ENCODE peak calls at places on chromosomes 1 and 21, in ten cellular contexts. One of them, this sample, is unnamed.
A peak's percentile ranks its signal among the peaks of the same experiment; 100 is the strongest.

GRCh38 chr1:228007054-228007800 is 429 bp downstream of the WNT3A start:
- DNase-seq in COR-L47: no peak
- DNase-seq in ovary: no peak
- DNase-seq in mesothelial cell of epicardium: peak; percentile 40
- DNase-seq in bronchial epithelial cell: peak; percentile 23
- DNase-seq in activated naive CD4-positive, alpha-beta T cell treated with anti-CD3 and anti-CD28 coated beads, Interleukin-2, amount 50 U/mL, for 16 hours: no peak
- DNase-seq in NCI-H524 treated with DMSO at 0.1 percent for 48 hours: no peak
- DNase-seq in coronary artery: peak; percentile 54
- DNase-seq in activated gamma-delta T cell treated with Interleukin-2 at 50 U/mL for 16 hours: no peak
- DNase-seq in thoracic aorta: no peak
- DNase-seq in this sample: no peak

GRCh38 chr1:30329802-30330557 is 393.4 kb downstream of the MATN1 start:
- DNase-seq in COR-L47: no peak
- DNase-seq in ovary: no peak
- DNase-seq in mesothelial cell of epicardium: no peak
- DNase-seq in bronchial epithelial cell: no peak
- DNase-seq in activated naive CD4-positive, alpha-beta T cell treated with anti-CD3 and anti-CD28 coated beads, Interleukin-2, amount 50 U/mL, for 16 hours: no peak
- DNase-seq in NCI-H524 treated with DMSO at 0.1 percent for 48 hours: no peak
- DNase-seq in coronary artery: no peak
- DNase-seq in activated gamma-delta T cell treated with Interleukin-2 at 50 U/mL for 16 hours: no peak
- DNase-seq in thoracic aorta: no peak
- DNase-seq in this sample: no peak

GRCh38 chr1:5936126-5936525 is 56.1 kb downstream of the NPHP4 start:
- DNase-seq in COR-L47: no peak
- DNase-seq in ovary: no peak
- DNase-seq in mesothelial cell of epicardium: no peak
- DNase-seq in bronchial epithelial cell: no peak
- DNase-seq in activated naive CD4-positive, alpha-beta T cell treated with anti-CD3 and anti-CD28 coated beads, Interleukin-2, amount 50 U/mL, for 16 hours: no peak
- DNase-seq in NCI-H524 treated with DMSO at 0.1 percent for 48 hours: no peak
- DNase-seq in coronary artery: no peak
- DNase-seq in activated gamma-delta T cell treated with Interleukin-2 at 50 U/mL for 16 hours: no peak
- DNase-seq in thoracic aorta: no peak
- DNase-seq in this sample: no peak

GRCh38 chr1:235411489-235412486 is 44.6 kb downstream of the TBCE start:
- DNase-seq in COR-L47: no peak
- DNase-seq in ovary: no peak
- DNase-seq in mesothelial cell of epicardium: no peak
- DNase-seq in bronchial epithelial cell: no peak
- DNase-seq in activated naive CD4-positive, alpha-beta T cell treated with anti-CD3 and anti-CD28 coated beads, Interleukin-2, amount 50 U/mL, for 16 hours: no peak
- DNase-seq in NCI-H524 treated with DMSO at 0.1 percent for 48 hours: no peak
- DNase-seq in coronary artery: no peak
- DNase-seq in activated gamma-delta T cell treated with Interleukin-2 at 50 U/mL for 16 hours: no peak
- DNase-seq in thoracic aorta: no peak
- DNase-seq in this sample: peak; percentile 1

GRCh38 chr1:30034627-30035521 is 688.5 kb downstream of the MATN1 start:
- DNase-seq in COR-L47: peak; percentile 70
- DNase-seq in ovary: no peak
- DNase-seq in mesothelial cell of epicardium: peak; percentile 38
- DNase-seq in bronchial epithelial cell: no peak
- DNase-seq in activated naive CD4-positive, alpha-beta T cell treated with anti-CD3 and anti-CD28 coated beads, Interleukin-2, amount 50 U/mL, for 16 hours: no peak
- DNase-seq in NCI-H524 treated with DMSO at 0.1 percent for 48 hours: no peak
- DNase-seq in coronary artery: no peak
- DNase-seq in activated gamma-delta T cell treated with Interleukin-2 at 50 U/mL for 16 hours: no peak
- DNase-seq in thoracic aorta: no peak
- DNase-seq in this sample: no peak

GRCh38 chr1:185917646-185918045 is 183.5 kb downstream of the HMCN1 start:
- DNase-seq in COR-L47: no peak
- DNase-seq in ovary: no peak
- DNase-seq in mesothelial cell of epicardium: peak; percentile 42
- DNase-seq in bronchial epithelial cell: peak; percentile 29
- DNase-seq in activated naive CD4-positive, alpha-beta T cell treated with anti-CD3 and anti-CD28 coated beads, Interleukin-2, amount 50 U/mL, for 16 hours: no peak
- DNase-seq in NCI-H524 treated with DMSO at 0.1 percent for 48 hours: no peak
- DNase-seq in coronary artery: no peak
- DNase-seq in activated gamma-delta T cell treated with Interleukin-2 at 50 U/mL for 16 hours: no peak
- DNase-seq in thoracic aorta: no peak
- DNase-seq in this sample: no peak

GRCh38 chr1:109655624-109656519 is at the start of gene GSTM4:
- DNase-seq in COR-L47: peak; percentile 30
- DNase-seq in ovary: peak; percentile 93
- DNase-seq in mesothelial cell of epicardium: peak; percentile 77
- DNase-seq in bronchial epithelial cell: peak; percentile 25
- DNase-seq in activated naive CD4-positive, alpha-beta T cell treated with anti-CD3 and anti-CD28 coated beads, Interleukin-2, amount 50 U/mL, for 16 hours: peak; percentile 63
- DNase-seq in NCI-H524 treated with DMSO at 0.1 percent for 48 hours: peak; percentile 11
- DNase-seq in coronary artery: peak; percentile 95
- DNase-seq in activated gamma-delta T cell treated with Interleukin-2 at 50 U/mL for 16 hours: peak; percentile 62
- DNase-seq in thoracic aorta: peak; percentile 53
- DNase-seq in this sample: peak; percentile 55

GRCh38 chr21:45937721-45938452 is 43.7 kb upstream of the COL6A1 start:
- DNase-seq in COR-L47: no peak
- DNase-seq in ovary: no peak
- DNase-seq in mesothelial cell of epicardium: no peak
- DNase-seq in bronchial epithelial cell: no peak
- DNase-seq in activated naive CD4-positive, alpha-beta T cell treated with anti-CD3 and anti-CD28 coated beads, Interleukin-2, amount 50 U/mL, for 16 hours: no peak
- DNase-seq in NCI-H524 treated with DMSO at 0.1 percent for 48 hours: peak; percentile 88
- DNase-seq in coronary artery: no peak
- DNase-seq in activated gamma-delta T cell treated with Interleukin-2 at 50 U/mL for 16 hours: no peak
- DNase-seq in thoracic aorta: no peak
- DNase-seq in this sample: no peak

GRCh38 chr1:41672173-41672572 is 187.7 kb upstream of the EDN2 start:
- DNase-seq in COR-L47: no peak
- DNase-seq in ovary: no peak
- DNase-seq in mesothelial cell of epicardium: peak; percentile 51
- DNase-seq in bronchial epithelial cell: peak; percentile 89
- DNase-seq in activated naive CD4-positive, alpha-beta T cell treated with anti-CD3 and anti-CD28 coated beads, Interleukin-2, amount 50 U/mL, for 16 hours: no peak
- DNase-seq in NCI-H524 treated with DMSO at 0.1 percent for 48 hours: no peak
- DNase-seq in coronary artery: no peak
- DNase-seq in activated gamma-delta T cell treated with Interleukin-2 at 50 U/mL for 16 hours: no peak
- DNase-seq in thoracic aorta: no peak
- DNase-seq in this sample: no peak

GRCh38 chr1:12745992-12746323 is at the start of gene CFAP107:
- DNase-seq in COR-L47: no peak
- DNase-seq in ovary: no peak
- DNase-seq in mesothelial cell of epicardium: no peak
- DNase-seq in bronchial epithelial cell: no peak
- DNase-seq in activated naive CD4-positive, alpha-beta T cell treated with anti-CD3 and anti-CD28 coated beads, Interleukin-2, amount 50 U/mL, for 16 hours: no peak
- DNase-seq in NCI-H524 treated with DMSO at 0.1 percent for 48 hours: no peak
- DNase-seq in coronary artery: no peak
- DNase-seq in activated gamma-delta T cell treated with Interleukin-2 at 50 U/mL for 16 hours: no peak
- DNase-seq in thoracic aorta: no peak
- DNase-seq in this sample: no peak

GRCh38 chr1:62981434-62981833 is 197.5 kb downstream of the ATG4C start:
- DNase-seq in COR-L47: no peak
- DNase-seq in ovary: no peak
- DNase-seq in mesothelial cell of epicardium: no peak
- DNase-seq in bronchial epithelial cell: no peak
- DNase-seq in activated naive CD4-positive, alpha-beta T cell treated with anti-CD3 and anti-CD28 coated beads, Interleukin-2, amount 50 U/mL, for 16 hours: no peak
- DNase-seq in NCI-H524 treated with DMSO at 0.1 percent for 48 hours: no peak
- DNase-seq in coronary artery: no peak
- DNase-seq in activated gamma-delta T cell treated with Interleukin-2 at 50 U/mL for 16 hours: no peak
- DNase-seq in thoracic aorta: no peak
- DNase-seq in this sample: no peak

GRCh38 chr1:67590329-67590728 is 94.7 kb upstream of the GADD45A start:
- DNase-seq in COR-L47: no peak
- DNase-seq in ovary: peak; percentile 59
- DNase-seq in mesothelial cell of epicardium: no peak
- DNase-seq in bronchial epithelial cell: peak; percentile 19
- DNase-seq in activated naive CD4-positive, alpha-beta T cell treated with anti-CD3 and anti-CD28 coated beads, Interleukin-2, amount 50 U/mL, for 16 hours: no peak
- DNase-seq in NCI-H524 treated with DMSO at 0.1 percent for 48 hours: no peak
- DNase-seq in coronary artery: no peak
- DNase-seq in activated gamma-delta T cell treated with Interleukin-2 at 50 U/mL for 16 hours: no peak
- DNase-seq in thoracic aorta: no peak
- DNase-seq in this sample: no peak

GRCh38 chr1:234907585-234908457 is 220.8 kb downstream of the TOMM20 start:
- DNase-seq in COR-L47: no peak
- DNase-seq in ovary: no peak
- DNase-seq in mesothelial cell of epicardium: no peak
- DNase-seq in bronchial epithelial cell: no peak
- DNase-seq in activated naive CD4-positive, alpha-beta T cell treated with anti-CD3 and anti-CD28 coated beads, Interleukin-2, amount 50 U/mL, for 16 hours: no peak
- DNase-seq in NCI-H524 treated with DMSO at 0.1 percent for 48 hours: no peak
- DNase-seq in coronary artery: no peak
- DNase-seq in activated gamma-delta T cell treated with Interleukin-2 at 50 U/mL for 16 hours: no peak
- DNase-seq in thoracic aorta: no peak
- DNase-seq in this sample: no peak

GRCh38 chr1:218347316-218347712 is 2.2 kb downstream of the TGFB2 start:
- DNase-seq in COR-L47: no peak
- DNase-seq in ovary: peak; percentile 58
- DNase-seq in mesothelial cell of epicardium: no peak
- DNase-seq in bronchial epithelial cell: no peak
- DNase-seq in activated naive CD4-positive, alpha-beta T cell treated with anti-CD3 and anti-CD28 coated beads, Interleukin-2, amount 50 U/mL, for 16 hours: no peak
- DNase-seq in NCI-H524 treated with DMSO at 0.1 percent for 48 hours: no peak
- DNase-seq in coronary artery: no peak
- DNase-seq in activated gamma-delta T cell treated with Interleukin-2 at 50 U/mL for 16 hours: no peak
- DNase-seq in thoracic aorta: no peak
- DNase-seq in this sample: no peak

GRCh38 chr1:94797286-94797685 is 22.9 kb upstream of the SLC44A3 start:
- DNase-seq in COR-L47: no peak
- DNase-seq in ovary: no peak
- DNase-seq in mesothelial cell of epicardium: no peak
- DNase-seq in bronchial epithelial cell: no peak
- DNase-seq in activated naive CD4-positive, alpha-beta T cell treated with anti-CD3 and anti-CD28 coated beads, Interleukin-2, amount 50 U/mL, for 16 hours: no peak
- DNase-seq in NCI-H524 treated with DMSO at 0.1 percent for 48 hours: no peak
- DNase-seq in coronary artery: no peak
- DNase-seq in activated gamma-delta T cell treated with Interleukin-2 at 50 U/mL for 16 hours: no peak
- DNase-seq in thoracic aorta: no peak
- DNase-seq in this sample: no peak

GRCh38 chr1:42403880-42404400 is 23.3 kb downstream of the RIMKLA start:
- DNase-seq in COR-L47: no peak
- DNase-seq in ovary: no peak
- DNase-seq in mesothelial cell of epicardium: no peak
- DNase-seq in bronchial epithelial cell: no peak
- DNase-seq in activated naive CD4-positive, alpha-beta T cell treated with anti-CD3 and anti-CD28 coated beads, Interleukin-2, amount 50 U/mL, for 16 hours: no peak
- DNase-seq in NCI-H524 treated with DMSO at 0.1 percent for 48 hours: no peak
- DNase-seq in coronary artery: no peak
- DNase-seq in activated gamma-delta T cell treated with Interleukin-2 at 50 U/mL for 16 hours: no peak
- DNase-seq in thoracic aorta: no peak
- DNase-seq in this sample: no peak

GRCh38 chr1:225848044-225848955 is 33.9 kb downstream of the TMEM63A start:
- DNase-seq in COR-L47: no peak
- DNase-seq in ovary: no peak
- DNase-seq in mesothelial cell of epicardium: no peak
- DNase-seq in bronchial epithelial cell: no peak
- DNase-seq in activated naive CD4-positive, alpha-beta T cell treated with anti-CD3 and anti-CD28 coated beads, Interleukin-2, amount 50 U/mL, for 16 hours: no peak
- DNase-seq in NCI-H524 treated with DMSO at 0.1 percent for 48 hours: peak; percentile 61
- DNase-seq in coronary artery: no peak
- DNase-seq in activated gamma-delta T cell treated with Interleukin-2 at 50 U/mL for 16 hours: peak; percentile 63
- DNase-seq in thoracic aorta: no peak
- DNase-seq in this sample: no peak

GRCh38 chr21:41973861-41974751 is 20.3 kb upstream of the C2CD2 start:
- DNase-seq in COR-L47: no peak
- DNase-seq in ovary: no peak
- DNase-seq in mesothelial cell of epicardium: peak; percentile 25
- DNase-seq in bronchial epithelial cell: no peak
- DNase-seq in activated naive CD4-positive, alpha-beta T cell treated with anti-CD3 and anti-CD28 coated beads, Interleukin-2, amount 50 U/mL, for 16 hours: no peak
- DNase-seq in NCI-H524 treated with DMSO at 0.1 percent for 48 hours: no peak
- DNase-seq in coronary artery: peak; percentile 68
- DNase-seq in activated gamma-delta T cell treated with Interleukin-2 at 50 U/mL for 16 hours: no peak
- DNase-seq in thoracic aorta: no peak
- DNase-seq in this sample: no peak

GRCh38 chr1:238485906-238486219 is 595.1 kb upstream of the ZP4 start:
- DNase-seq in COR-L47: no peak
- DNase-seq in ovary: no peak
- DNase-seq in mesothelial cell of epicardium: no peak
- DNase-seq in bronchial epithelial cell: no peak
- DNase-seq in activated naive CD4-positive, alpha-beta T cell treated with anti-CD3 and anti-CD28 coated beads, Interleukin-2, amount 50 U/mL, for 16 hours: no peak
- DNase-seq in NCI-H524 treated with DMSO at 0.1 percent for 48 hours: no peak
- DNase-seq in coronary artery: no peak
- DNase-seq in activated gamma-delta T cell treated with Interleukin-2 at 50 U/mL for 16 hours: no peak
- DNase-seq in thoracic aorta: no peak
- DNase-seq in this sample: no peak

GRCh38 chr1:156667968-156668709 is 9.1 kb downstream of the NES start:
- DNase-seq in COR-L47: no peak
- DNase-seq in ovary: no peak
- DNase-seq in mesothelial cell of epicardium: no peak
- DNase-seq in bronchial epithelial cell: no peak
- DNase-seq in activated naive CD4-positive, alpha-beta T cell treated with anti-CD3 and anti-CD28 coated beads, Interleukin-2, amount 50 U/mL, for 16 hours: no peak
- DNase-seq in NCI-H524 treated with DMSO at 0.1 percent for 48 hours: no peak
- DNase-seq in coronary artery: no peak
- DNase-seq in activated gamma-delta T cell treated with Interleukin-2 at 50 U/mL for 16 hours: no peak
- DNase-seq in thoracic aorta: no peak
- DNase-seq in this sample: no peak

GRCh38 chr1:179742717-179743678 is at the start of gene FAM163A:
- DNase-seq in COR-L47: peak; percentile 53
- DNase-seq in ovary: no peak
- DNase-seq in mesothelial cell of epicardium: peak; percentile 49
- DNase-seq in bronchial epithelial cell: no peak
- DNase-seq in activated naive CD4-positive, alpha-beta T cell treated with anti-CD3 and anti-CD28 coated beads, Interleukin-2, amount 50 U/mL, for 16 hours: peak; percentile 17
- DNase-seq in NCI-H524 treated with DMSO at 0.1 percent for 48 hours: peak; percentile 5
- DNase-seq in coronary artery: no peak
- DNase-seq in activated gamma-delta T cell treated with Interleukin-2 at 50 U/mL for 16 hours: no peak
- DNase-seq in thoracic aorta: no peak
- DNase-seq in this sample: no peak

GRCh38 chr1:85091647-85092295 is 43.5 kb upstream of the MCOLN3 start:
- DNase-seq in COR-L47: no peak
- DNase-seq in ovary: no peak
- DNase-seq in mesothelial cell of epicardium: no peak
- DNase-seq in bronchial epithelial cell: peak; percentile 79
- DNase-seq in activated naive CD4-positive, alpha-beta T cell treated with anti-CD3 and anti-CD28 coated beads, Interleukin-2, amount 50 U/mL, for 16 hours: no peak
- DNase-seq in NCI-H524 treated with DMSO at 0.1 percent for 48 hours: no peak
- DNase-seq in coronary artery: no peak
- DNase-seq in activated gamma-delta T cell treated with Interleukin-2 at 50 U/mL for 16 hours: no peak
- DNase-seq in thoracic aorta: no peak
- DNase-seq in this sample: no peak

GRCh38 chr1:69263982-69264381 is 303.7 kb upstream of the LRRC7 start:
- DNase-seq in COR-L47: peak; percentile 98
- DNase-seq in ovary: no peak
- DNase-seq in mesothelial cell of epicardium: peak; percentile 38
- DNase-seq in bronchial epithelial cell: peak; percentile 10
- DNase-seq in activated naive CD4-positive, alpha-beta T cell treated with anti-CD3 and anti-CD28 coated beads, Interleukin-2, amount 50 U/mL, for 16 hours: no peak
- DNase-seq in NCI-H524 treated with DMSO at 0.1 percent for 48 hours: no peak
- DNase-seq in coronary artery: no peak
- DNase-seq in activated gamma-delta T cell treated with Interleukin-2 at 50 U/mL for 16 hours: no peak
- DNase-seq in thoracic aorta: peak; percentile 2
- DNase-seq in this sample: no peak

GRCh38 chr1:97636941-97637340 is 283.9 kb downstream of the DPYD start:
- DNase-seq in COR-L47: no peak
- DNase-seq in ovary: no peak
- DNase-seq in mesothelial cell of epicardium: no peak
- DNase-seq in bronchial epithelial cell: no peak
- DNase-seq in activated naive CD4-positive, alpha-beta T cell treated with anti-CD3 and anti-CD28 coated beads, Interleukin-2, amount 50 U/mL, for 16 hours: no peak
- DNase-seq in NCI-H524 treated with DMSO at 0.1 percent for 48 hours: no peak
- DNase-seq in coronary artery: no peak
- DNase-seq in activated gamma-delta T cell treated with Interleukin-2 at 50 U/mL for 16 hours: no peak
- DNase-seq in thoracic aorta: no peak
- DNase-seq in this sample: no peak

This sample was measured in effector memory CD4-positive, alpha-beta T cell.